ENCODE peak calls at places on chromosomes 11 and 22, in eight cellular contexts. One of them, this sample, is unnamed.

GRCh38 chr11:124970925-124971324 is 16.9 kb downstream of the CCDC15 start:
- ATAC-seq in stimulated activated naive CD8-positive, alpha-beta T cell treated with anti-CD3 and anti-CD28 coated beads, Interleukin-15, Interleukin-2, amounts not matched to agents 100 U/mL and 50 U/mL, for 24 hours: no peak
- ATAC-seq in activated CD8-positive, alpha-beta T cell treated with anti-CD3 and anti-CD28 coated beads, Interleukin-2, amount 10 ng/mL, durations not matched to agents 7 days and 5 days: no peak
- ATAC-seq in left lung: peak
- ATAC-seq in left colon: peak
- ATAC-seq in sciatic nerve: no peak
- ATAC-seq in mucosa of descending colon: no peak
- ATAC-seq in stimulated activated naive B cell treated with anti-CD40 and anti-IgM and Interleukin-4, amounts not matched to agents 10 μg/mL and 1 μg/mL and 100 μg/mL, for 72 hours: no peak
- ATAC-seq in this sample: no peak

GRCh38 chr11:130214861-130215530 is 55.4 kb downstream of the ST14 start:
- ATAC-seq in stimulated activated naive CD8-positive, alpha-beta T cell treated with anti-CD3 and anti-CD28 coated beads, Interleukin-15, Interleukin-2, amounts not matched to agents 100 U/mL and 50 U/mL, for 24 hours: no peak
- ATAC-seq in activated CD8-positive, alpha-beta T cell treated with anti-CD3 and anti-CD28 coated beads, Interleukin-2, amount 10 ng/mL, durations not matched to agents 7 days and 5 days: no peak
- ATAC-seq in left lung: no peak
- ATAC-seq in left colon: no peak
- ATAC-seq in sciatic nerve: no peak
- ATAC-seq in mucosa of descending colon: no peak
- ATAC-seq in stimulated activated naive B cell treated with anti-CD40 and anti-IgM and Interleukin-4, amounts not matched to agents 10 μg/mL and 1 μg/mL and 100 μg/mL, for 72 hours: no peak
- ATAC-seq in this sample: no peak

GRCh38 chr11:124586247-124586860 is 16.6 kb downstream of the OR8A1 start:
- ATAC-seq in stimulated activated naive CD8-positive, alpha-beta T cell treated with anti-CD3 and anti-CD28 coated beads, Interleukin-15, Interleukin-2, amounts not matched to agents 100 U/mL and 50 U/mL, for 24 hours: peak
- ATAC-seq in activated CD8-positive, alpha-beta T cell treated with anti-CD3 and anti-CD28 coated beads, Interleukin-2, amount 10 ng/mL, durations not matched to agents 7 days and 5 days: no peak
- ATAC-seq in left lung: peak
- ATAC-seq in left colon: peak
- ATAC-seq in sciatic nerve: no peak
- ATAC-seq in mucosa of descending colon: peak
- ATAC-seq in stimulated activated naive B cell treated with anti-CD40 and anti-IgM and Interleukin-4, amounts not matched to agents 10 μg/mL and 1 μg/mL and 100 μg/mL, for 72 hours: peak
- ATAC-seq in this sample: no peak

GRCh38 chr11:63877658-63878241 is 38.8 kb downstream of the MARK2 start:
- ATAC-seq in stimulated activated naive CD8-positive, alpha-beta T cell treated with anti-CD3 and anti-CD28 coated beads, Interleukin-15, Interleukin-2, amounts not matched to agents 100 U/mL and 50 U/mL, for 24 hours: peak
- ATAC-seq in activated CD8-positive, alpha-beta T cell treated with anti-CD3 and anti-CD28 coated beads, Interleukin-2, amount 10 ng/mL, durations not matched to agents 7 days and 5 days: no peak
- ATAC-seq in left lung: no peak
- ATAC-seq in left colon: no peak
- ATAC-seq in sciatic nerve: no peak
- ATAC-seq in mucosa of descending colon: no peak
- ATAC-seq in stimulated activated naive B cell treated with anti-CD40 and anti-IgM and Interleukin-4, amounts not matched to agents 10 μg/mL and 1 μg/mL and 100 μg/mL, for 72 hours: no peak
- ATAC-seq in this sample: no peak

GRCh38 chr22:29695129-29695926 is 24.5 kb upstream of the CABP7 start:
- ATAC-seq in stimulated activated naive CD8-positive, alpha-beta T cell treated with anti-CD3 and anti-CD28 coated beads, Interleukin-15, Interleukin-2, amounts not matched to agents 100 U/mL and 50 U/mL, for 24 hours: no peak
- ATAC-seq in activated CD8-positive, alpha-beta T cell treated with anti-CD3 and anti-CD28 coated beads, Interleukin-2, amount 10 ng/mL, durations not matched to agents 7 days and 5 days: no peak
- ATAC-seq in left lung: no peak
- ATAC-seq in left colon: no peak
- ATAC-seq in sciatic nerve: no peak
- ATAC-seq in mucosa of descending colon: no peak
- ATAC-seq in stimulated activated naive B cell treated with anti-CD40 and anti-IgM and Interleukin-4, amounts not matched to agents 10 μg/mL and 1 μg/mL and 100 μg/mL, for 72 hours: no peak
- ATAC-seq in this sample: no peak

GRCh38 chr11:122258446-122258994 is 142.5 kb upstream of the BLID start:
- ATAC-seq in stimulated activated naive CD8-positive, alpha-beta T cell treated with anti-CD3 and anti-CD28 coated beads, Interleukin-15, Interleukin-2, amounts not matched to agents 100 U/mL and 50 U/mL, for 24 hours: no peak
- ATAC-seq in activated CD8-positive, alpha-beta T cell treated with anti-CD3 and anti-CD28 coated beads, Interleukin-2, amount 10 ng/mL, durations not matched to agents 7 days and 5 days: no peak
- ATAC-seq in left lung: peak
- ATAC-seq in left colon: no peak
- ATAC-seq in sciatic nerve: no peak
- ATAC-seq in mucosa of descending colon: no peak
- ATAC-seq in stimulated activated naive B cell treated with anti-CD40 and anti-IgM and Interleukin-4, amounts not matched to agents 10 μg/mL and 1 μg/mL and 100 μg/mL, for 72 hours: no peak
- ATAC-seq in this sample: no peak

GRCh38 chr11:116563713-116564050 is 209.1 kb downstream of the BUD13 start:
- ATAC-seq in stimulated activated naive CD8-positive, alpha-beta T cell treated with anti-CD3 and anti-CD28 coated beads, Interleukin-15, Interleukin-2, amounts not matched to agents 100 U/mL and 50 U/mL, for 24 hours: no peak
- ATAC-seq in activated CD8-positive, alpha-beta T cell treated with anti-CD3 and anti-CD28 coated beads, Interleukin-2, amount 10 ng/mL, durations not matched to agents 7 days and 5 days: no peak
- ATAC-seq in left lung: peak
- ATAC-seq in left colon: no peak
- ATAC-seq in sciatic nerve: no peak
- ATAC-seq in mucosa of descending colon: no peak
- ATAC-seq in stimulated activated naive B cell treated with anti-CD40 and anti-IgM and Interleukin-4, amounts not matched to agents 10 μg/mL and 1 μg/mL and 100 μg/mL, for 72 hours: no peak
- ATAC-seq in this sample: no peak

GRCh38 chr11:128790200-128790599 is 76.9 kb downstream of the KCNJ1 start:
- ATAC-seq in stimulated activated naive CD8-positive, alpha-beta T cell treated with anti-CD3 and anti-CD28 coated beads, Interleukin-15, Interleukin-2, amounts not matched to agents 100 U/mL and 50 U/mL, for 24 hours: no peak
- ATAC-seq in activated CD8-positive, alpha-beta T cell treated with anti-CD3 and anti-CD28 coated beads, Interleukin-2, amount 10 ng/mL, durations not matched to agents 7 days and 5 days: no peak
- ATAC-seq in left lung: peak
- ATAC-seq in left colon: no peak
- ATAC-seq in sciatic nerve: peak
- ATAC-seq in mucosa of descending colon: no peak
- ATAC-seq in stimulated activated naive B cell treated with anti-CD40 and anti-IgM and Interleukin-4, amounts not matched to agents 10 μg/mL and 1 μg/mL and 100 μg/mL, for 72 hours: no peak
- ATAC-seq in this sample: no peak

GRCh38 chr11:19812710-19813109 is 100.1 kb downstream of the NAV2 start:
- ATAC-seq in stimulated activated naive CD8-positive, alpha-beta T cell treated with anti-CD3 and anti-CD28 coated beads, Interleukin-15, Interleukin-2, amounts not matched to agents 100 U/mL and 50 U/mL, for 24 hours: no peak
- ATAC-seq in activated CD8-positive, alpha-beta T cell treated with anti-CD3 and anti-CD28 coated beads, Interleukin-2, amount 10 ng/mL, durations not matched to agents 7 days and 5 days: no peak
- ATAC-seq in left lung: no peak
- ATAC-seq in left colon: no peak
- ATAC-seq in sciatic nerve: no peak
- ATAC-seq in mucosa of descending colon: no peak
- ATAC-seq in stimulated activated naive B cell treated with anti-CD40 and anti-IgM and Interleukin-4, amounts not matched to agents 10 μg/mL and 1 μg/mL and 100 μg/mL, for 72 hours: no peak
- ATAC-seq in this sample: no peak

GRCh38 chr22:35315855-35316745 is 16.4 kb downstream of the TOM1 start:
- ATAC-seq in stimulated activated naive CD8-positive, alpha-beta T cell treated with anti-CD3 and anti-CD28 coated beads, Interleukin-15, Interleukin-2, amounts not matched to agents 100 U/mL and 50 U/mL, for 24 hours: no peak
- ATAC-seq in activated CD8-positive, alpha-beta T cell treated with anti-CD3 and anti-CD28 coated beads, Interleukin-2, amount 10 ng/mL, durations not matched to agents 7 days and 5 days: no peak
- ATAC-seq in left lung: peak
- ATAC-seq in left colon: no peak
- ATAC-seq in sciatic nerve: no peak
- ATAC-seq in mucosa of descending colon: no peak
- ATAC-seq in stimulated activated naive B cell treated with anti-CD40 and anti-IgM and Interleukin-4, amounts not matched to agents 10 μg/mL and 1 μg/mL and 100 μg/mL, for 72 hours: no peak
- ATAC-seq in this sample: no peak

GRCh38 chr11:121067912-121068652 is 33.0 kb upstream of the TECTA start:
- ATAC-seq in stimulated activated naive CD8-positive, alpha-beta T cell treated with anti-CD3 and anti-CD28 coated beads, Interleukin-15, Interleukin-2, amounts not matched to agents 100 U/mL and 50 U/mL, for 24 hours: no peak
- ATAC-seq in activated CD8-positive, alpha-beta T cell treated with anti-CD3 and anti-CD28 coated beads, Interleukin-2, amount 10 ng/mL, durations not matched to agents 7 days and 5 days: no peak
- ATAC-seq in left lung: no peak
- ATAC-seq in left colon: no peak
- ATAC-seq in sciatic nerve: no peak
- ATAC-seq in mucosa of descending colon: peak
- ATAC-seq in stimulated activated naive B cell treated with anti-CD40 and anti-IgM and Interleukin-4, amounts not matched to agents 10 μg/mL and 1 μg/mL and 100 μg/mL, for 72 hours: no peak
- ATAC-seq in this sample: no peak

GRCh38 chr11:76944225-76944624 is 83.5 kb downstream of the ACER3 start:
- ATAC-seq in stimulated activated naive CD8-positive, alpha-beta T cell treated with anti-CD3 and anti-CD28 coated beads, Interleukin-15, Interleukin-2, amounts not matched to agents 100 U/mL and 50 U/mL, for 24 hours: no peak
- ATAC-seq in activated CD8-positive, alpha-beta T cell treated with anti-CD3 and anti-CD28 coated beads, Interleukin-2, amount 10 ng/mL, durations not matched to agents 7 days and 5 days: no peak
- ATAC-seq in left lung: no peak
- ATAC-seq in left colon: no peak
- ATAC-seq in sciatic nerve: no peak
- ATAC-seq in mucosa of descending colon: no peak
- ATAC-seq in stimulated activated naive B cell treated with anti-CD40 and anti-IgM and Interleukin-4, amounts not matched to agents 10 μg/mL and 1 μg/mL and 100 μg/mL, for 72 hours: no peak
- ATAC-seq in this sample: no peak

GRCh38 chr11:112795142-112795815 is 165.9 kb upstream of the NCAM1 start:
- ATAC-seq in stimulated activated naive CD8-positive, alpha-beta T cell treated with anti-CD3 and anti-CD28 coated beads, Interleukin-15, Interleukin-2, amounts not matched to agents 100 U/mL and 50 U/mL, for 24 hours: no peak
- ATAC-seq in activated CD8-positive, alpha-beta T cell treated with anti-CD3 and anti-CD28 coated beads, Interleukin-2, amount 10 ng/mL, durations not matched to agents 7 days and 5 days: peak
- ATAC-seq in left lung: peak
- ATAC-seq in left colon: peak
- ATAC-seq in sciatic nerve: peak
- ATAC-seq in mucosa of descending colon: peak
- ATAC-seq in stimulated activated naive B cell treated with anti-CD40 and anti-IgM and Interleukin-4, amounts not matched to agents 10 μg/mL and 1 μg/mL and 100 μg/mL, for 72 hours: peak
- ATAC-seq in this sample: no peak

GRCh38 chr11:1838426-1839131 is at the start of gene TNNI2:
- ATAC-seq in stimulated activated naive CD8-positive, alpha-beta T cell treated with anti-CD3 and anti-CD28 coated beads, Interleukin-15, Interleukin-2, amounts not matched to agents 100 U/mL and 50 U/mL, for 24 hours: no peak
- ATAC-seq in activated CD8-positive, alpha-beta T cell treated with anti-CD3 and anti-CD28 coated beads, Interleukin-2, amount 10 ng/mL, durations not matched to agents 7 days and 5 days: no peak
- ATAC-seq in left lung: no peak
- ATAC-seq in left colon: no peak
- ATAC-seq in sciatic nerve: no peak
- ATAC-seq in mucosa of descending colon: no peak
- ATAC-seq in stimulated activated naive B cell treated with anti-CD40 and anti-IgM and Interleukin-4, amounts not matched to agents 10 μg/mL and 1 μg/mL and 100 μg/mL, for 72 hours: no peak
- ATAC-seq in this sample: no peak

GRCh38 chr22:27514612-27515011 is 286.9 kb downstream of the MN1 start:
- ATAC-seq in stimulated activated naive CD8-positive, alpha-beta T cell treated with anti-CD3 and anti-CD28 coated beads, Interleukin-15, Interleukin-2, amounts not matched to agents 100 U/mL and 50 U/mL, for 24 hours: no peak
- ATAC-seq in activated CD8-positive, alpha-beta T cell treated with anti-CD3 and anti-CD28 coated beads, Interleukin-2, amount 10 ng/mL, durations not matched to agents 7 days and 5 days: no peak
- ATAC-seq in left lung: no peak
- ATAC-seq in left colon: no peak
- ATAC-seq in sciatic nerve: peak
- ATAC-seq in mucosa of descending colon: no peak
- ATAC-seq in stimulated activated naive B cell treated with anti-CD40 and anti-IgM and Interleukin-4, amounts not matched to agents 10 μg/mL and 1 μg/mL and 100 μg/mL, for 72 hours: no peak
- ATAC-seq in this sample: no peak

GRCh38 chr11:44456544-44457270 is 108.8 kb upstream of the CD82 start:
- ATAC-seq in stimulated activated naive CD8-positive, alpha-beta T cell treated with anti-CD3 and anti-CD28 coated beads, Interleukin-15, Interleukin-2, amounts not matched to agents 100 U/mL and 50 U/mL, for 24 hours: no peak
- ATAC-seq in activated CD8-positive, alpha-beta T cell treated with anti-CD3 and anti-CD28 coated beads, Interleukin-2, amount 10 ng/mL, durations not matched to agents 7 days and 5 days: no peak
- ATAC-seq in left lung: peak
- ATAC-seq in left colon: no peak
- ATAC-seq in sciatic nerve: no peak
- ATAC-seq in mucosa of descending colon: peak
- ATAC-seq in stimulated activated naive B cell treated with anti-CD40 and anti-IgM and Interleukin-4, amounts not matched to agents 10 μg/mL and 1 μg/mL and 100 μg/mL, for 72 hours: no peak
- ATAC-seq in this sample: no peak

GRCh38 chr22:43085658-43086606 is 3.3 kb downstream of the TTLL1 start:
- ATAC-seq in stimulated activated naive CD8-positive, alpha-beta T cell treated with anti-CD3 and anti-CD28 coated beads, Interleukin-15, Interleukin-2, amounts not matched to agents 100 U/mL and 50 U/mL, for 24 hours: peak
- ATAC-seq in activated CD8-positive, alpha-beta T cell treated with anti-CD3 and anti-CD28 coated beads, Interleukin-2, amount 10 ng/mL, durations not matched to agents 7 days and 5 days: no peak
- ATAC-seq in left lung: no peak
- ATAC-seq in left colon: peak
- ATAC-seq in sciatic nerve: no peak
- ATAC-seq in mucosa of descending colon: peak
- ATAC-seq in stimulated activated naive B cell treated with anti-CD40 and anti-IgM and Interleukin-4, amounts not matched to agents 10 μg/mL and 1 μg/mL and 100 μg/mL, for 72 hours: no peak
- ATAC-seq in this sample: no peak

GRCh38 chr11:118290923-118291322 is 13.6 kb upstream of the CD3E start:
- ATAC-seq in stimulated activated naive CD8-positive, alpha-beta T cell treated with anti-CD3 and anti-CD28 coated beads, Interleukin-15, Interleukin-2, amounts not matched to agents 100 U/mL and 50 U/mL, for 24 hours: peak
- ATAC-seq in activated CD8-positive, alpha-beta T cell treated with anti-CD3 and anti-CD28 coated beads, Interleukin-2, amount 10 ng/mL, durations not matched to agents 7 days and 5 days: peak
- ATAC-seq in left lung: peak
- ATAC-seq in left colon: peak
- ATAC-seq in sciatic nerve: peak
- ATAC-seq in mucosa of descending colon: peak
- ATAC-seq in stimulated activated naive B cell treated with anti-CD40 and anti-IgM and Interleukin-4, amounts not matched to agents 10 μg/mL and 1 μg/mL and 100 μg/mL, for 72 hours: peak
- ATAC-seq in this sample: peak

GRCh38 chr22:50301581-50301991 is 5.9 kb downstream of the PLXNB2 start:
- ATAC-seq in stimulated activated naive CD8-positive, alpha-beta T cell treated with anti-CD3 and anti-CD28 coated beads, Interleukin-15, Interleukin-2, amounts not matched to agents 100 U/mL and 50 U/mL, for 24 hours: no peak
- ATAC-seq in activated CD8-positive, alpha-beta T cell treated with anti-CD3 and anti-CD28 coated beads, Interleukin-2, amount 10 ng/mL, durations not matched to agents 7 days and 5 days: no peak
- ATAC-seq in left lung: no peak
- ATAC-seq in left colon: no peak
- ATAC-seq in sciatic nerve: no peak
- ATAC-seq in mucosa of descending colon: no peak
- ATAC-seq in stimulated activated naive B cell treated with anti-CD40 and anti-IgM and Interleukin-4, amounts not matched to agents 10 μg/mL and 1 μg/mL and 100 μg/mL, for 72 hours: no peak
- ATAC-seq in this sample: no peak

GRCh38 chr22:31179345-31179744 is 19.4 kb downstream of the RNF185 start:
- ATAC-seq in stimulated activated naive CD8-positive, alpha-beta T cell treated with anti-CD3 and anti-CD28 coated beads, Interleukin-15, Interleukin-2, amounts not matched to agents 100 U/mL and 50 U/mL, for 24 hours: no peak
- ATAC-seq in activated CD8-positive, alpha-beta T cell treated with anti-CD3 and anti-CD28 coated beads, Interleukin-2, amount 10 ng/mL, durations not matched to agents 7 days and 5 days: no peak
- ATAC-seq in left lung: no peak
- ATAC-seq in left colon: peak
- ATAC-seq in sciatic nerve: peak
- ATAC-seq in mucosa of descending colon: peak
- ATAC-seq in stimulated activated naive B cell treated with anti-CD40 and anti-IgM and Interleukin-4, amounts not matched to agents 10 μg/mL and 1 μg/mL and 100 μg/mL, for 72 hours: no peak
- ATAC-seq in this sample: peak

GRCh38 chr22:23904855-23905254 is 10.7 kb downstream of the MIF start:
- ATAC-seq in stimulated activated naive CD8-positive, alpha-beta T cell treated with anti-CD3 and anti-CD28 coated beads, Interleukin-15, Interleukin-2, amounts not matched to agents 100 U/mL and 50 U/mL, for 24 hours: no peak
- ATAC-seq in activated CD8-positive, alpha-beta T cell treated with anti-CD3 and anti-CD28 coated beads, Interleukin-2, amount 10 ng/mL, durations not matched to agents 7 days and 5 days: no peak
- ATAC-seq in left lung: no peak
- ATAC-seq in left colon: no peak
- ATAC-seq in sciatic nerve: no peak
- ATAC-seq in mucosa of descending colon: peak
- ATAC-seq in stimulated activated naive B cell treated with anti-CD40 and anti-IgM and Interleukin-4, amounts not matched to agents 10 μg/mL and 1 μg/mL and 100 μg/mL, for 72 hours: no peak
- ATAC-seq in this sample: no peak

GRCh38 chr11:74506823-74507222 is 13.3 kb upstream of the LIPT2 start:
- ATAC-seq in stimulated activated naive CD8-positive, alpha-beta T cell treated with anti-CD3 and anti-CD28 coated beads, Interleukin-15, Interleukin-2, amounts not matched to agents 100 U/mL and 50 U/mL, for 24 hours: no peak
- ATAC-seq in activated CD8-positive, alpha-beta T cell treated with anti-CD3 and anti-CD28 coated beads, Interleukin-2, amount 10 ng/mL, durations not matched to agents 7 days and 5 days: no peak
- ATAC-seq in left lung: no peak
- ATAC-seq in left colon: no peak
- ATAC-seq in sciatic nerve: no peak
- ATAC-seq in mucosa of descending colon: no peak
- ATAC-seq in stimulated activated naive B cell treated with anti-CD40 and anti-IgM and Interleukin-4, amounts not matched to agents 10 μg/mL and 1 μg/mL and 100 μg/mL, for 72 hours: no peak
- ATAC-seq in this sample: no peak

GRCh38 chr11:117160826-117161225 is 16.7 kb downstream of the PAFAH1B2 start:
- ATAC-seq in stimulated activated naive CD8-positive, alpha-beta T cell treated with anti-CD3 and anti-CD28 coated beads, Interleukin-15, Interleukin-2, amounts not matched to agents 100 U/mL and 50 U/mL, for 24 hours: no peak
- ATAC-seq in activated CD8-positive, alpha-beta T cell treated with anti-CD3 and anti-CD28 coated beads, Interleukin-2, amount 10 ng/mL, durations not matched to agents 7 days and 5 days: no peak
- ATAC-seq in left lung: peak
- ATAC-seq in left colon: no peak
- ATAC-seq in sciatic nerve: no peak
- ATAC-seq in mucosa of descending colon: no peak
- ATAC-seq in stimulated activated naive B cell treated with anti-CD40 and anti-IgM and Interleukin-4, amounts not matched to agents 10 μg/mL and 1 μg/mL and 100 μg/mL, for 72 hours: no peak
- ATAC-seq in this sample: no peak